ENCODE peak calls at places on chromosomes 16 and 17, in nine cellular contexts. K is psoas muscle; S is prostate gland; X is HCT116; V is ascending aorta; Y is HL-60; B is CD8-positive, alpha-beta T cell; L is IMR-90; A is tibial artery. D is an unnamed sample.

GRCh38 chr16:8808613-8809353 is 11.1 kb downstream of the PMM2 start:
- DNase-seq in K (no peak), S (no peak), X (no peak), V (no peak), Y (no peak), B (no peak), L (no peak), A (no peak), D (no peak)

GRCh38 chr16:11570258-11570657 is 16.5 kb downstream of the LITAF start:
- DNase-seq in K (no peak), S (no peak), X (no peak), V (no peak), Y (no peak), B (no peak), L (no peak), A (no peak), D (no peak)

GRCh38 chr16:62642677-62643076 is 606.4 kb upstream of the CDH8 start:
- DNase-seq in K (no peak), S (no peak), X (no peak), V (no peak), Y (no peak), B (no peak), L (no peak), A (no peak), D (no peak)

GRCh38 chr17:58279016-58279671 is 1.6 kb downstream of the MPO start:
- DNase-seq in K (peak; percentile 70), S (no peak), X (no peak), V (no peak), Y (peak; percentile 57), B (no peak), L (peak; percentile 30), A (no peak), D (no peak)

GRCh38 chr17:57666198-57666870 is 78.8 kb downstream of the CCDC182 start:
- DNase-seq in K (no peak), S (no peak), X (no peak), V (no peak), Y (no peak), B (no peak), L (no peak), A (peak; percentile 15), D (no peak)

GRCh38 chr17:80296221-80296620 is 35.6 kb downstream of the RNF213 start:
- DNase-seq in K (no peak), S (no peak), X (no peak), V (no peak), Y (no peak), B (no peak), L (no peak), A (no peak), D (no peak)

GRCh38 chr17:74972107-74972972 is at the start of gene HID1:
- DNase-seq in K (peak; percentile 61), S (peak; percentile 70), X (no peak), V (no peak), Y (peak; percentile 20), B (peak; percentile 79), L (no peak), A (no peak), D (no peak)

GRCh38 chr17:80124351-80124981 is 22.5 kb downstream of the EIF4A3 start:
- DNase-seq in K (no peak), S (peak; percentile 60), X (peak; percentile 29), V (no peak), Y (no peak), B (no peak), L (peak; percentile 64), A (no peak), D (peak; percentile 65)

GRCh38 chr17:82883461-82884031 is 43.7 kb upstream of the ZNF750 start:
- DNase-seq in K (peak; percentile 13), S (no peak), X (no peak), V (no peak), Y (no peak), B (peak; percentile 33), L (no peak), A (no peak), D (no peak)

GRCh38 chr17:82884341-82884871 is 44.6 kb upstream of the ZNF750 start:
- DNase-seq in K (no peak), S (no peak), X (no peak), V (no peak), Y (no peak), B (peak; percentile 28), L (no peak), A (no peak), D (no peak)

GRCh38 chr17:82881292-82881823 is 41.5 kb upstream of the ZNF750 start:
- DNase-seq in K (no peak), S (no peak), X (no peak), V (no peak), Y (no peak), B (no peak), L (no peak), A (no peak), D (no peak)

GRCh38 chr17:82881900-82882714 is 42.3 kb upstream of the ZNF750 start:
- DNase-seq in K (peak; percentile 67), S (no peak), X (no peak), V (no peak), Y (no peak), B (no peak), L (no peak), A (peak; percentile 88), D (no peak)

GRCh38 chr17:82882715-82883446 is 43.1 kb upstream of the ZNF750 start:
- DNase-seq in K (no peak), S (peak; percentile 80), X (no peak), V (peak; percentile 33), Y (no peak), B (peak; percentile 84), L (no peak), A (no peak), D (no peak)
- H3K27ac ChIP-seq in K (no peak overlapping the region), S (peak overlapping the region; percentile 90), X (no peak overlapping the region), V (no peak overlapping the region), Y (no peak overlapping the region), B (peak overlapping the region; percentile 74), L (no peak overlapping the region), A (peak overlapping the region; percentile 21), D (peak overlapping the region; percentile 56)

DNA sequence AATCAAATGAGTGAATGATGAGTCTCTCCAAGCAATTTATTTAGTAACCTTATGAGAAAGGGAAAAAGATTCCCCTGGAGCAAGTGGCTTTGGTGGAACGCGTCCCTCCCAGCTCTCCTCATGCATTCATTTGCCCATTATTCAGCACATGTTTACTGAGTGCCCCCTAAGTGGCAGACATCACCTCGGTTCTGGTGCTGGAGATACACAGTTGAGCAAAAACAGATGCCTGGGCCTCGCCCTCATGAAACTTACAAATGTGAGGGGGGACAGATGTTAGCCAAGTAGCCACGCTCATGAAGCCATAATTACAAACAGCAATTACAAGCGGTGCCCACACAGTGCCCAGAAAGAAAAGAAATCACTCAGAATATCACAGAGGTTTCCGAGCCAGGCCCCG is 45.1 kb upstream of the CIBAR2 start:
- DNase-seq in K (no peak), S (no peak), X (no peak), V (no peak), Y (no peak), B (no peak), L (no peak), A (no peak), D (no peak)
- H3K27ac ChIP-seq in K (peak overlapping the region; percentile 70), S (no peak overlapping the region), X (no peak overlapping the region), V (no peak overlapping the region), Y (no peak overlapping the region), B (peak overlapping the region; percentile 5), L (no peak overlapping the region), A (no peak overlapping the region), D (no peak overlapping the region)

GRCh38 chr17:29594441-29595090 is 1.6 kb downstream of the ANKRD13B start:
- DNase-seq in K (no peak), S (no peak), X (no peak), V (no peak), Y (no peak), B (no peak), L (no peak), A (no peak), D (no peak)
- H3K27ac ChIP-seq in K (no peak overlapping the region), S (no peak overlapping the region), X (peak overlapping the region; percentile 94), V (no peak overlapping the region), Y (no peak overlapping the region), B (no peak overlapping the region), L (no peak overlapping the region), A (no peak overlapping the region), D (no peak overlapping the region)

GRCh38 chr16:66842765-66843164 is 1.4 kb upstream of the CA7 start:
- DNase-seq in K (no peak), S (no peak), X (no peak), V (no peak), Y (no peak), B (no peak), L (peak; percentile 19), A (no peak), D (no peak)

GRCh38 chr16:66841366-66841765 is 2.8 kb upstream of the CA7 start:
- DNase-seq in K (no peak), S (no peak), X (no peak), V (no peak), Y (no peak), B (no peak), L (no peak), A (no peak), D (no peak)

GRCh38 chr16:66843191-66843590 is 1.0 kb upstream of the CA7 start:
- DNase-seq in K (no peak), S (no peak), X (no peak), V (no peak), Y (no peak), B (no peak), L (no peak), A (no peak), D (no peak)

GRCh38 chr16:66844009-66844341 is 239 bp upstream of the CA7 start:
- DNase-seq in K (no peak), S (no peak), X (no peak), V (no peak), Y (no peak), B (no peak), L (no peak), A (no peak), D (no peak)

DNA sequence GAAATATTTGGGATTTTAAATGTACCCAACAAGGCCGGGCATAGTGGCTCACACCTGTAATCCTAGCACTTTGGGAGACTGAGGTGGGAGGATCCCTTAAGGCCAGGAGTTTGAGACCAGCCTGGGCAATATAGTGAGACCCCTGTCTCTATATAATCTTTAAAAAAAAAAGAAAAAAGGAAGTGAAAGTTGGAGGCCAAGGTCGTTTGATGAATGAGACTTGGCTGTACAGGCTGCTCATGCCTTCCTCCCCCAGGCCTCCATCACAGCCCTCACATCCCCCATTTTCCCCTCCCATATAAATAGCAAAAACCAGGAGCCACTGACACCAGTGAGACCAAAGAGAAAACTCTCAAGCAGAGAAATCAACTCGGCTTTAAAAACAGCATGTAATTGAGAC is 3.3 kb upstream of the CA7 start:
- DNase-seq in K (no peak), S (no peak), X (no peak), V (no peak), Y (no peak), B (no peak), L (no peak), A (no peak), D (no peak)
- H3K27ac ChIP-seq in K (no peak overlapping the region), S (no peak overlapping the region), X (no peak overlapping the region), V (no peak overlapping the region), Y (no peak overlapping the region), B (no peak overlapping the region), L (no peak overlapping the region), A (no peak overlapping the region), D (no peak overlapping the region)

GRCh38 chr17:13531701-13532100 is 70.0 kb downstream of the HS3ST3A1 start:
- DNase-seq in K (no peak), S (no peak), X (no peak), V (no peak), Y (no peak), B (no peak), L (no peak), A (no peak), D (no peak)
- H3K27ac ChIP-seq in K (no peak overlapping the region), S (no peak overlapping the region), X (no peak overlapping the region), V (no peak overlapping the region), Y (no peak overlapping the region), B (no peak overlapping the region), L (no peak overlapping the region), A (no peak overlapping the region), D (no peak overlapping the region)

D was measured in epithelial cell of prostate.